ENCODE peak calls at places on chromosomes 3 and 15, in seven cellular contexts. F, Z, V, J, W, N and L are unnamed samples.

GRCh38 chr15:99335508-99335907 is 84.2 kb downstream of the LRRC28 start:
- DNase-seq in F (no peak), Z (no peak), V (no peak), J (no peak), W (no peak), N (no peak), L (no peak)

GRCh38 chr3:112629425-112629824 is 11.5 kb downstream of the CCDC80 start:
- DNase-seq in F (no peak), Z (no peak), V (peak; percentile 28), J (no peak), W (no peak), N (peak; percentile 39), L (no peak)

GRCh38 chr15:78418239-78418638 is 19.8 kb upstream of the IREB2 start:
- DNase-seq in F (no peak), Z (no peak), V (no peak), J (no peak), W (no peak), N (no peak), L (no peak)

GRCh38 chr3:58617338-58617761 is 40.2 kb upstream of the FAM107A start:
- DNase-seq in F (no peak), Z (no peak), V (no peak), J (no peak), W (no peak), N (no peak), L (no peak)

GRCh38 chr3:70090322-70090913 is 90.9 kb downstream of the SAMMSON start:
- DNase-seq in F (peak; percentile 39), Z (peak; percentile 24), V (no peak), J (no peak), W (no peak), N (no peak), L (peak; percentile 7)

GRCh38 chr3:127472506-127472905 is 118.0 kb downstream of the TPRA1 start:
- DNase-seq in F (no peak), Z (no peak), V (no peak), J (no peak), W (no peak), N (no peak), L (no peak)

GRCh38 chr3:48502728-48503168 is 1.2 kb downstream of the SHISA5 start:
- DNase-seq in F (peak; percentile 82), Z (no peak), V (no peak), J (no peak), W (no peak), N (no peak), L (peak; percentile 5)

GRCh38 chr3:176469694-176470205 is 727.5 kb downstream of the TBL1XR1 start:
- DNase-seq in F (no peak), Z (no peak), V (peak; percentile 29), J (no peak), W (peak; percentile 0), N (no peak), L (no peak)

DNA sequence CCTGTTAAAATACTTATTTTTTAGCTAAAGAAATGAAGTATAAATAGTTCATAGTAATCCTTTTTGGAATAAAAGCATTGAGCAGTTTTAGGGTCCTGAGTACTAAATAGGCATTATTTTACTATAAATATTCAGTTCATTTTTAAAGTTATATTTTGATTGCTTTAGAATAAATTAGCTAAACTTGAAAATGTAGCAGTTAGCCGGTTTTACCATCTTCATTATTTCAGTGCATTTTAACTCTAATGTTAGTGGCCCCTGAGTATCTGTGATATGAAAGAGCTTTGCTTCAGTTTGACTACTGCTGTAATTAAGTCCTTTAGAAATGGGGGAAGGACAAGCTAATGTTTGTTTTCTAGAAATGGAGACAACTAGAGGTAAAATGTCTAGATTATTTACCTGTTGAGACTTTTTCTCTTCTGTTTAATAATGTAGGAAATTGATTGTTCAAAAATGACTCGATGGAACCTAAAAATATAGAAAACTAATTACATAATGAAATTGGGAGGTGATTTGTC is 3.6 kb downstream of the SMC4 start:
- DNase-seq in F (no peak), Z (no peak), V (no peak), J (no peak), W (no peak), N (no peak), L (peak; percentile 34)
- TF ChIP-seq JUND in F (no peak), Z (no peak), V (no peak), J (no peak), W (no peak), N (no peak), L (no peak)

GRCh38 chr15:71973366-71973765 is 144.6 kb downstream of the MYO9A start:
- DNase-seq in F (no peak), Z (no peak), V (no peak), J (no peak), W (no peak), N (no peak), L (no peak)
- TF ChIP-seq JUND in F (no peak), Z (no peak), V (no peak), J (no peak), W (no peak), N (no peak), L (no peak)

GRCh38 chr15:31396881-31397560 is 70.4 kb downstream of the KLF13 start:
- DNase-seq in F (peak; percentile 82), Z (peak; percentile 80), V (peak; percentile 66), J (no peak), W (peak; percentile 40), N (peak; percentile 93), L (peak; percentile 60)

GRCh38 chr15:31390777-31391486 is 64.3 kb downstream of the KLF13 start:
- DNase-seq in F (no peak), Z (no peak), V (no peak), J (no peak), W (no peak), N (no peak), L (no peak)

GRCh38 chr15:31392761-31393401 is 66.2 kb downstream of the KLF13 start:
- DNase-seq in F (no peak), Z (no peak), V (no peak), J (no peak), W (no peak), N (peak; percentile 64), L (no peak)

GRCh38 chr15:31391687-31392671 is 65.3 kb downstream of the KLF13 start:
- DNase-seq in F (peak; percentile 90), Z (peak; percentile 88), V (no peak), J (no peak), W (no peak), N (peak; percentile 87), L (no peak)

GRCh38 chr15:31393441-31394091 is 66.9 kb downstream of the KLF13 start:
- DNase-seq in F (no peak), Z (no peak), V (no peak), J (no peak), W (no peak), N (no peak), L (no peak)
- TF ChIP-seq JUND in F (no peak), Z (no peak), V (no peak), J (no peak), W (no peak), N (no peak), L (no peak)

DNA sequence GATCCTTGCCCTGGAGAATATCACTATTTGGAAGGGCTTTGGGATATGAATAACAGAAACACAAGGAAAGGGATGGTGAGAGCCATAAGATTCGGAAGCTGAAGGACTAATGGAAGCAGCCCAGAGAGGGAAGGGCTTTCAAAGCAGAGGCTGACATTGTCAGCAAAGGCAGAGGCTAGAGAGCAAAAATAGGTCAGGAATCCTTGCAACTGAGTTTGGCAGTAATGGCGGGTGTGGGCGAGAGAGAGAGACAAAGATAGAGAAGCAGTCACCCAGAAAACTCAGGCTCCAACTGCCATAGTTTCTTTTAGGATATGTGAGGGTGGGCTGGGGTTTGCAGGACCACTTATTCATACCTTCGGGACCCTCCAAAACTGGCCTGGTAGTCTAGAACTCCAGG is 248.6 kb downstream of the OPA1 start:
- DNase-seq in F (no peak), Z (no peak), V (no peak), J (no peak), W (no peak), N (no peak), L (no peak)
- TF ChIP-seq JUND in F (no peak), Z (no peak), V (no peak), J (no peak), W (no peak), N (no peak), L (no peak)

GRCh38 chr3:50624634-50625033 is 7.7 kb downstream of the MAPKAPK3 start:
- DNase-seq in F (no peak), Z (no peak), V (no peak), J (no peak), W (peak; percentile 45), N (no peak), L (no peak)
- TF ChIP-seq JUND in F (no peak), Z (no peak), V (no peak), J (no peak), W (no peak), N (no peak), L (no peak)

GRCh38 chr3:71421820-71422566 is 161.5 kb downstream of the FOXP1 start:
- DNase-seq in F (no peak), Z (no peak), V (no peak), J (peak; percentile 66), W (no peak), N (no peak), L (no peak)
- TF ChIP-seq JUND in F (no peak), Z (no peak), V (no peak), J (no peak), W (no peak), N (no peak), L (no peak)

GRCh38 chr3:46186856-46187700 is 21.0 kb downstream of the CCR1 start:
- DNase-seq in F (no peak), Z (no peak), V (no peak), J (peak; percentile 87), W (no peak), N (no peak), L (no peak)

GRCh38 chr3:46183330-46183729 is 24.8 kb downstream of the CCR1 start:
- DNase-seq in F (no peak), Z (no peak), V (no peak), J (no peak), W (no peak), N (no peak), L (no peak)

GRCh38 chr3:46187876-46188275 is 20.2 kb downstream of the CCR1 start:
- DNase-seq in F (no peak), Z (no peak), V (peak; percentile 7), J (no peak), W (no peak), N (no peak), L (no peak)

GRCh38 chr3:46188708-46189107 is 19.4 kb downstream of the CCR1 start:
- DNase-seq in F (no peak), Z (no peak), V (no peak), J (no peak), W (no peak), N (no peak), L (no peak)

DNA sequence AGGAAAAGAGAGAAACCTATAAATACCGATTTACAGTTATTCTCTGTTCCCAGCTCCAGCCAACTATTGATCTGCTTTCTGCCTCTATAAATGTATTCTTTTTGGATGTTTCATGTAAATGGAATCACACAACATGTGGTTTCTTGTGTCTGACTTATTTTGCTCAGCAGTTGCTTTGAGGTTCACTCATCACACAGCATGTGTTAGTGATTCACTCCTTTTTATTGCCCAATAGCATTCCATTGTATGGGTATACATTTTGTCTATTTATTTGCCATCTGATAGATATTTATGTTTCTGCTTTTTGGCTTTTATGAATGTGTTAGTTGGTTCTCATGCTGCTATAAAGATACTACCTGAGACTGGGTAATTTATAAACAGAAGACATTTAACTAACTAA is 23.6 kb downstream of the CCR1 start:
- DNase-seq in F (no peak), Z (no peak), V (peak; percentile 23), J (no peak), W (no peak), N (no peak), L (no peak)
- TF ChIP-seq JUND in F (no peak), Z (no peak), V (peak; percentile 32), J (no peak), W (no peak), N (no peak), L (no peak)